ENCODE peak calls at places on chromosomes 13 and 19, in seven cellular contexts. One of them, this sample, is unnamed.
A peak's percentile ranks its signal among the peaks of the same experiment; 100 is the strongest.

GRCh38 chr19:47047931-47048399 is 459 bp downstream of the TMEM160 start:
- DNase-seq in cardiac fibroblast: peak; percentile 94
- DNase-seq in GM20000: peak; percentile 98
- DNase-seq in tibial nerve: peak; percentile 83
- DNase-seq in AG04450: peak; percentile 74
- DNase-seq in stomach: peak; percentile 84
- DNase-seq in lower leg skin: peak; percentile 80
- DNase-seq in this sample: peak; percentile 97

GRCh38 chr13:35699805-35700204 is 223.3 kb upstream of the MAB21L1 start:
- DNase-seq in cardiac fibroblast: peak; percentile 37
- DNase-seq in GM20000: no peak
- DNase-seq in tibial nerve: peak; percentile 58
- DNase-seq in AG04450: no peak
- DNase-seq in stomach: no peak
- DNase-seq in lower leg skin: no peak
- DNase-seq in this sample: no peak

GRCh38 chr13:75372517-75372916 is 109.5 kb downstream of the TBC1D4 start:
- DNase-seq in cardiac fibroblast: peak; percentile 77
- DNase-seq in GM20000: peak; percentile 39
- DNase-seq in tibial nerve: peak; percentile 70
- DNase-seq in AG04450: no peak
- DNase-seq in stomach: no peak
- DNase-seq in lower leg skin: no peak
- DNase-seq in this sample: no peak

GRCh38 chr13:75452564-75452963 is 29.4 kb downstream of the TBC1D4 start:
- DNase-seq in cardiac fibroblast: peak; percentile 62
- DNase-seq in GM20000: no peak
- DNase-seq in tibial nerve: no peak
- DNase-seq in AG04450: no peak
- DNase-seq in stomach: no peak
- DNase-seq in lower leg skin: no peak
- DNase-seq in this sample: no peak

GRCh38 chr13:100721885-100722512 is 47.4 kb upstream of the TMTC4 start:
- DNase-seq in cardiac fibroblast: peak; percentile 67
- DNase-seq in GM20000: peak; percentile 55
- DNase-seq in tibial nerve: peak; percentile 48
- DNase-seq in AG04450: peak; percentile 39
- DNase-seq in stomach: peak; percentile 77
- DNase-seq in lower leg skin: no peak
- DNase-seq in this sample: no peak

GRCh38 chr19:41295506-41295905 is 14.5 kb upstream of the CCDC97 start:
- DNase-seq in cardiac fibroblast: no peak
- DNase-seq in GM20000: no peak
- DNase-seq in tibial nerve: no peak
- DNase-seq in AG04450: no peak
- DNase-seq in stomach: no peak
- DNase-seq in lower leg skin: no peak
- DNase-seq in this sample: no peak

GRCh38 chr13:100520936-100521765 is 67.4 kb downstream of the GGACT start:
- DNase-seq in cardiac fibroblast: no peak
- DNase-seq in GM20000: no peak
- DNase-seq in tibial nerve: no peak
- DNase-seq in AG04450: no peak
- DNase-seq in stomach: no peak
- DNase-seq in lower leg skin: no peak
- DNase-seq in this sample: no peak

GRCh38 chr13:33109801-33110200 is 93.6 kb downstream of the KL start:
- DNase-seq in cardiac fibroblast: no peak
- DNase-seq in GM20000: peak; percentile 46
- DNase-seq in tibial nerve: no peak
- DNase-seq in AG04450: no peak
- DNase-seq in stomach: no peak
- DNase-seq in lower leg skin: no peak
- DNase-seq in this sample: no peak

GRCh38 chr13:55302568-55302967 is 1838.2 kb upstream of the PRR20A start:
- DNase-seq in cardiac fibroblast: no peak
- DNase-seq in GM20000: no peak
- DNase-seq in tibial nerve: no peak
- DNase-seq in AG04450: no peak
- DNase-seq in stomach: no peak
- DNase-seq in lower leg skin: no peak
- DNase-seq in this sample: no peak

GRCh38 chr19:17553256-17553655 is 2.2 kb upstream of the COLGALT1 start:
- DNase-seq in cardiac fibroblast: peak; percentile 100
- DNase-seq in GM20000: no peak
- DNase-seq in tibial nerve: peak; percentile 79
- DNase-seq in AG04450: peak; percentile 79
- DNase-seq in stomach: no peak
- DNase-seq in lower leg skin: peak; percentile 86
- DNase-seq in this sample: no peak

GRCh38 chr19:2815923-2816322 is 3.7 kb upstream of the ZNF554 start:
- DNase-seq in cardiac fibroblast: no peak
- DNase-seq in GM20000: peak; percentile 19
- DNase-seq in tibial nerve: no peak
- DNase-seq in AG04450: no peak
- DNase-seq in stomach: no peak
- DNase-seq in lower leg skin: no peak
- DNase-seq in this sample: no peak

GRCh38 chr13:110811008-110811720 is 97.7 kb downstream of the ING1 start:
- DNase-seq in cardiac fibroblast: no peak
- DNase-seq in GM20000: no peak
- DNase-seq in tibial nerve: no peak
- DNase-seq in AG04450: no peak
- DNase-seq in stomach: no peak
- DNase-seq in lower leg skin: no peak
- DNase-seq in this sample: no peak

GRCh38 chr19:43532571-43532961 is 422 bp upstream of the ZNF575 start:
- DNase-seq in cardiac fibroblast: no peak
- DNase-seq in GM20000: peak; percentile 67
- DNase-seq in tibial nerve: no peak
- DNase-seq in AG04450: no peak
- DNase-seq in stomach: peak; percentile 73
- DNase-seq in lower leg skin: peak; percentile 32
- DNase-seq in this sample: no peak

GRCh38 chr13:51870616-51871015 is 8.8 kb downstream of the CCDC70 start:
- DNase-seq in cardiac fibroblast: no peak
- DNase-seq in GM20000: no peak
- DNase-seq in tibial nerve: no peak
- DNase-seq in AG04450: no peak
- DNase-seq in stomach: no peak
- DNase-seq in lower leg skin: no peak
- DNase-seq in this sample: no peak

GRCh38 chr19:49297403-49297802 is 27.6 kb downstream of the SLC6A16 start:
- DNase-seq in cardiac fibroblast: peak; percentile 27
- DNase-seq in GM20000: no peak
- DNase-seq in tibial nerve: no peak
- DNase-seq in AG04450: peak; percentile 46
- DNase-seq in stomach: no peak
- DNase-seq in lower leg skin: no peak
- DNase-seq in this sample: no peak

GRCh38 chr19:20371911-20372310 is 193.7 kb downstream of the ZNF737 start:
- DNase-seq in cardiac fibroblast: no peak
- DNase-seq in GM20000: no peak
- DNase-seq in tibial nerve: no peak
- DNase-seq in AG04450: no peak
- DNase-seq in stomach: no peak
- DNase-seq in lower leg skin: no peak
- DNase-seq in this sample: no peak

GRCh38 chr19:20365146-20365545 is 198.1 kb downstream of the ZNF486 start:
- DNase-seq in cardiac fibroblast: no peak
- DNase-seq in GM20000: no peak
- DNase-seq in tibial nerve: no peak
- DNase-seq in AG04450: no peak
- DNase-seq in stomach: no peak
- DNase-seq in lower leg skin: no peak
- DNase-seq in this sample: no peak

GRCh38 chr19:20367811-20368294 is 197.7 kb downstream of the ZNF737 start:
- DNase-seq in cardiac fibroblast: no peak
- DNase-seq in GM20000: no peak
- DNase-seq in tibial nerve: no peak
- DNase-seq in AG04450: no peak
- DNase-seq in stomach: peak; percentile 40
- DNase-seq in lower leg skin: no peak
- DNase-seq in this sample: peak; percentile 52
- TF ChIP-seq CTCF in cardiac fibroblast: no peak
- TF ChIP-seq CTCF in GM20000: no peak
- TF ChIP-seq CTCF in tibial nerve: no peak
- TF ChIP-seq CTCF in AG04450: no peak
- TF ChIP-seq CTCF in stomach: peak; percentile 30
- TF ChIP-seq CTCF in lower leg skin: no peak
- TF ChIP-seq CTCF in this sample: peak; percentile 27

GRCh38 chr19:35327642-35328041 is 1.3 kb upstream of the CD22 start:
- DNase-seq in cardiac fibroblast: no peak
- DNase-seq in GM20000: no peak
- DNase-seq in tibial nerve: no peak
- DNase-seq in AG04450: no peak
- DNase-seq in stomach: no peak
- DNase-seq in lower leg skin: no peak
- DNase-seq in this sample: no peak
- TF ChIP-seq CTCF in cardiac fibroblast: no peak
- TF ChIP-seq CTCF in GM20000: peak; percentile 42
- TF ChIP-seq CTCF in tibial nerve: no peak
- TF ChIP-seq CTCF in AG04450: peak; percentile 21
- TF ChIP-seq CTCF in stomach: no peak
- TF ChIP-seq CTCF in lower leg skin: no peak
- TF ChIP-seq CTCF in this sample: no peak

DNA sequence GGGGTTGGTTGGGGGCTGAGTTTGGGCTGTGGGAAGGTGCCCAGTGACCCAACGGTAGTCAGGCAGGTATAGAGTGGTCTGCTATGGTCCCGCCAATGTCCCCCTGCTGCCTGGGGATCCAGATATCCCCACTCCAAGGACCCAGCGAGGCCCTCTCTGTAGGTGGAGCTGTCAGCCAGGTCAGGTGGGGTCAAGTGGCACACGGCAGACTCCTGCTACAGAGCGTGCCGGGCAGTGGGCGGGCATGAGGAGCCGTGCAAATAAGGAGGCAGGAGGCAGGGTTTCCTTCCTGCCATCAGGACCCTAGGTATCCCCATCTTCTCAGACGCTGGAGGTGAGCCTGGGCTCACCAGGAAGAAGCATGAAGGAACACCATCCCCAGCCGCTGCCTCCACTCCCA is 14.9 kb downstream of the EVI5L start:
- DNase-seq in cardiac fibroblast: no peak
- DNase-seq in GM20000: no peak
- DNase-seq in tibial nerve: no peak
- DNase-seq in AG04450: no peak
- DNase-seq in stomach: no peak
- DNase-seq in lower leg skin: no peak
- DNase-seq in this sample: no peak
- TF ChIP-seq CTCF in cardiac fibroblast: no peak
- TF ChIP-seq CTCF in GM20000: no peak
- TF ChIP-seq CTCF in tibial nerve: no peak
- TF ChIP-seq CTCF in AG04450: no peak
- TF ChIP-seq CTCF in stomach: no peak
- TF ChIP-seq CTCF in lower leg skin: no peak
- TF ChIP-seq CTCF in this sample: no peak

DNA sequence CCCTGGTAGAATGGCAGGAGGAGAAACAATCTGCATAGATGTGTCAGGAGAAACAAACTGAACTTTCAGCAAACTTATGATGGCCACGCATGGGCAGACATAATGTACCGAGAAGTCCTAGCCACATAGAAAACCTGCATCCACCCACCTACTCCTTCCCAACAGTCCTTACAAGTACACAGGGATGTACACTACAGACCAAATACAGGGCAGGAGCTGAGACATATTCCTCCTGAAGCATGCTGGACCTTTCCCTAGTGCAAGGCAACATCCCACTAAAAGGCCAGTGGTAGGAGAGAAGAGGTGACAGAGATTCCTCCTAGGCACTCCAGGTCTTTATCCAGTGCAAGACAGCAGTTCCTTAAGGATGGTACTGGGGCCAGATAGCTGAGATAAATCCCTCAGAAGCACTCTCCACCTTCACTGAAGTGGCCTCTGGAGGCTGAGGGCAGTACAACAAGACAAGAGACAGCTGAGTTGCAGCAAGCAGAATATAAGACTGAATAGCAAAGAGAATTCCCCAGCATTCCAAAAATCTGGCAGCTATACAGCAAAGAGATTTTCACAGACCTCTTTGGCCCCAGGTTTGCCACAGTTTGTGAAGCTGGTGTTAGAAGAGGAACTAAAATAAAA is 18.3 kb downstream of the VWA8 start:
- DNase-seq in cardiac fibroblast: peak; percentile 63
- DNase-seq in GM20000: no peak
- DNase-seq in tibial nerve: no peak
- DNase-seq in AG04450: peak; percentile 33
- DNase-seq in stomach: no peak
- DNase-seq in lower leg skin: no peak
- DNase-seq in this sample: no peak
- TF ChIP-seq CTCF in cardiac fibroblast: peak; percentile 48
- TF ChIP-seq CTCF in GM20000: no peak
- TF ChIP-seq CTCF in tibial nerve: no peak
- TF ChIP-seq CTCF in AG04450: peak; percentile 55
- TF ChIP-seq CTCF in stomach: no peak
- TF ChIP-seq CTCF in lower leg skin: no peak
- TF ChIP-seq CTCF in this sample: no peak

GRCh38 chr19:11148001-11148400 is 7.6 kb downstream of the SPC24 start:
- DNase-seq in cardiac fibroblast: no peak
- DNase-seq in GM20000: no peak
- DNase-seq in tibial nerve: no peak
- DNase-seq in AG04450: no peak
- DNase-seq in stomach: no peak
- DNase-seq in lower leg skin: no peak
- DNase-seq in this sample: no peak

GRCh38 chr19:11140896-11141295 is 14.7 kb downstream of the SPC24 start:
- DNase-seq in cardiac fibroblast: no peak
- DNase-seq in GM20000: no peak
- DNase-seq in tibial nerve: no peak
- DNase-seq in AG04450: no peak
- DNase-seq in stomach: no peak
- DNase-seq in lower leg skin: no peak
- DNase-seq in this sample: no peak

GRCh38 chr19:11142528-11143171 is 12.9 kb downstream of the SPC24 start:
- DNase-seq in cardiac fibroblast: peak; percentile 96
- DNase-seq in GM20000: no peak
- DNase-seq in tibial nerve: peak; percentile 83
- DNase-seq in AG04450: peak; percentile 92
- DNase-seq in stomach: peak; percentile 95
- DNase-seq in lower leg skin: peak; percentile 74
- DNase-seq in this sample: peak; percentile 59

GRCh38 chr19:11141937-11142527 is 13.6 kb downstream of the SPC24 start:
- DNase-seq in cardiac fibroblast: no peak
- DNase-seq in GM20000: no peak
- DNase-seq in tibial nerve: no peak
- DNase-seq in AG04450: no peak
- DNase-seq in stomach: no peak
- DNase-seq in lower leg skin: no peak
- DNase-seq in this sample: no peak

GRCh38 chr19:11145147-11145924 is 10.2 kb downstream of the SPC24 start:
- DNase-seq in cardiac fibroblast: no peak
- DNase-seq in GM20000: no peak
- DNase-seq in tibial nerve: no peak
- DNase-seq in AG04450: no peak
- DNase-seq in stomach: no peak
- DNase-seq in lower leg skin: no peak
- DNase-seq in this sample: no peak
- TF ChIP-seq CTCF in cardiac fibroblast: no peak
- TF ChIP-seq CTCF in GM20000: no peak
- TF ChIP-seq CTCF in tibial nerve: no peak
- TF ChIP-seq CTCF in AG04450: no peak
- TF ChIP-seq CTCF in stomach: no peak
- TF ChIP-seq CTCF in lower leg skin: no peak
- TF ChIP-seq CTCF in this sample: no peak

GRCh38 chr19:30739394-30739793 is 367.2 kb downstream of the ZNF536 start:
- DNase-seq in cardiac fibroblast: no peak
- DNase-seq in GM20000: no peak
- DNase-seq in tibial nerve: peak; percentile 75
- DNase-seq in AG04450: no peak
- DNase-seq in stomach: no peak
- DNase-seq in lower leg skin: peak; percentile 56
- DNase-seq in this sample: no peak
- TF ChIP-seq CTCF in cardiac fibroblast: no peak
- TF ChIP-seq CTCF in GM20000: no peak
- TF ChIP-seq CTCF in tibial nerve: no peak
- TF ChIP-seq CTCF in AG04450: no peak
- TF ChIP-seq CTCF in stomach: no peak
- TF ChIP-seq CTCF in lower leg skin: no peak
- TF ChIP-seq CTCF in this sample: no peak

This sample was measured in dorsolateral prefrontal cortex.